ENCODE peak calls at places on chromosome 1, in nine cellular contexts. X is upper lobe of right lung, I is uterus, Q is HCT116, O is body of pancreas, L is OCI-LY7, K is cardiac fibroblast, J is fibroblast of lung, F is cardiac muscle cell. V is an unnamed sample.

GRCh38 chr1:8217011-8217711 is 100.8 kb upstream of the SLC45A1 start:
- DNase-seq in X (peak), F (peak), Q (no peak), I (peak), K (peak), O (peak), L (no peak), J (no peak), V (no peak)

GRCh38 chr1:19398309-19398760 is 86.2 kb downstream of the SLC66A1 start:
- DNase-seq in O (no peak), X (no peak), Q (no peak), I (peak), J (peak), L (no peak), K (peak), F (no peak), V (peak)

GRCh38 chr1:70503358-70503757 is 92.3 kb downstream of the CTH start:
- DNase-seq in X (no peak), Q (no peak), L (no peak), J (peak), F (no peak), I (no peak), K (no peak), O (no peak), V (peak)

GRCh38 chr1:3274972-3275371 is 179.5 kb upstream of the ARHGEF16 start:
- DNase-seq in F (no peak), J (no peak), Q (no peak), I (no peak), X (no peak), L (no peak), K (no peak), O (peak), V (no peak)

GRCh38 chr1:113515498-113515897 is 125.2 kb downstream of the MAGI3 start:
- DNase-seq in Q (no peak), I (no peak), K (no peak), J (no peak), L (no peak), X (no peak), O (no peak), F (no peak), V (peak)

GRCh38 chr1:151254217-151255213 is at the start of gene PSMD4:
- DNase-seq in O (peak), J (peak), L (peak), Q (peak), F (peak), I (peak), X (peak), K (peak), V (peak)

GRCh38 chr1:206792939-206793607 is 20.8 kb upstream of the IL10 start:
- DNase-seq in K (no peak), F (no peak), Q (no peak), J (peak), L (no peak), O (no peak), X (no peak), I (no peak), V (no peak)

GRCh38 chr1:234925440-234926251 is 203.0 kb downstream of the TOMM20 start:
- DNase-seq in X (no peak), Q (peak), L (peak), I (peak), F (no peak), K (peak), O (peak), J (peak), V (peak)

GRCh38 chr1:6460349-6461236 is 5.4 kb downstream of the TNFRSF25 start:
- DNase-seq in I (no peak), O (no peak), Q (no peak), L (no peak), X (no peak), J (no peak), K (no peak), F (no peak), V (peak)

GRCh38 chr1:221637641-221638041 is 104.2 kb downstream of the DUSP10 start:
- DNase-seq in K (peak), L (no peak), J (peak), O (no peak), I (no peak), X (no peak), F (peak), Q (no peak), V (peak)

GRCh38 chr1:223425550-223425949 is 32.3 kb downstream of the CCDC185 start:
- DNase-seq in O (no peak), F (no peak), I (no peak), J (no peak), X (no peak), L (no peak), Q (no peak), K (no peak), V (no peak)

GRCh38 chr1:64963466-64963865 is 2.9 kb downstream of the JAK1 start:
- DNase-seq in L (peak), F (no peak), K (no peak), Q (no peak), J (no peak), I (no peak), X (no peak), O (no peak), V (no peak)

GRCh38 chr1:64965239-64966157 is 851 bp downstream of the JAK1 start:
- DNase-seq in F (no peak), L (peak), J (peak), I (peak), K (peak), Q (no peak), O (peak), X (peak), V (peak)

GRCh38 chr1:64967381-64967780 is 1.0 kb upstream of the JAK1 start:
- DNase-seq in K (no peak), L (no peak), I (no peak), X (no peak), O (no peak), J (no peak), Q (no peak), F (peak), V (no peak)

GRCh38 chr1:64969305-64970066 is 3.1 kb upstream of the JAK1 start:
- DNase-seq in F (no peak), I (no peak), J (peak), O (no peak), X (no peak), L (no peak), K (peak), Q (no peak), V (peak)

GRCh38 chr1:64966158-64966963 is at the start of gene JAK1:
- DNase-seq in K (peak), I (peak), L (peak), J (peak), X (peak), Q (no peak), F (peak), O (peak), V (peak)
- TF ChIP-seq CTCF in K (no peak), I (no peak), L (no peak), J (no peak), X (no peak), Q (no peak), F (no peak), O (no peak), V (no peak)

DNA sequence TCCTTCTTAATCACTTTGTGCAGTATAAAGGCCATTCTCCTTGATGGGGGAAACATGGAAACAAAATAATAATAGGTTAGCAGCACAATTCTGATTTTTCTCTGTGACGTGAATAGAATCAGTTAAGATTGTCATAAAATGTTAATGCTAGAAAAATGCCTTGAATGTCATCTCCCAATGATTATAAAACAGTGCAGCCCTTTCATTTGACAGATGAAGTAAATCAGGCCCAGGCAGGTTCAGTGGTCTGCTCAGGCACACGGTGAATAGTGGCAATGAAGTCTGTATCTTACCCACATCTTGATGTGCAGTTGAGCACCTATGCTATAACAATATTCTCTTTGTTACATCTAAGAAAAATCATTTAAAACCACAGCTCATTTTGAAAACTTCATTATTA is 32.2 kb upstream of the ZNF281 start:
- DNase-seq in K (no peak), F (no peak), L (no peak), I (no peak), J (no peak), X (no peak), Q (no peak), O (no peak), V (no peak)
- H3K4me3 ChIP-seq in K (no peak), F (no peak), L (no peak), I (no peak), J (no peak), X (no peak), Q (no peak), O (no peak), V (no peak)

GRCh38 chr1:82565146-82565545 is 764.4 kb downstream of the ADGRL2 start:
- DNase-seq in K (peak), J (peak), O (no peak), X (no peak), I (no peak), L (no peak), F (no peak), Q (peak), V (peak)
- TF ChIP-seq CTCF in K (peak), J (peak), O (no peak), X (peak), I (no peak), L (no peak), F (peak), Q (no peak), V (peak)

GRCh38 chr1:54406339-54407181 is at the start of gene SSBP3:
- DNase-seq in X (peak), F (peak), K (peak), I (peak), J (peak), O (peak), Q (peak), L (peak), V (peak)

GRCh38 chr1:54407201-54407956 is 1.2 kb upstream of the SSBP3 start:
- DNase-seq in O (peak), F (peak), L (peak), J (peak), X (no peak), K (peak), I (peak), Q (peak), V (peak)

GRCh38 chr1:54409156-54410142 is 3.3 kb upstream of the SSBP3 start:
- DNase-seq in J (no peak), O (no peak), L (peak), Q (no peak), X (no peak), I (no peak), F (no peak), K (no peak), V (no peak)

GRCh38 chr1:54408701-54409066 is 2.5 kb upstream of the SSBP3 start:
- DNase-seq in I (no peak), L (no peak), F (no peak), J (no peak), Q (no peak), O (no peak), X (no peak), K (no peak), V (no peak)

DNA sequence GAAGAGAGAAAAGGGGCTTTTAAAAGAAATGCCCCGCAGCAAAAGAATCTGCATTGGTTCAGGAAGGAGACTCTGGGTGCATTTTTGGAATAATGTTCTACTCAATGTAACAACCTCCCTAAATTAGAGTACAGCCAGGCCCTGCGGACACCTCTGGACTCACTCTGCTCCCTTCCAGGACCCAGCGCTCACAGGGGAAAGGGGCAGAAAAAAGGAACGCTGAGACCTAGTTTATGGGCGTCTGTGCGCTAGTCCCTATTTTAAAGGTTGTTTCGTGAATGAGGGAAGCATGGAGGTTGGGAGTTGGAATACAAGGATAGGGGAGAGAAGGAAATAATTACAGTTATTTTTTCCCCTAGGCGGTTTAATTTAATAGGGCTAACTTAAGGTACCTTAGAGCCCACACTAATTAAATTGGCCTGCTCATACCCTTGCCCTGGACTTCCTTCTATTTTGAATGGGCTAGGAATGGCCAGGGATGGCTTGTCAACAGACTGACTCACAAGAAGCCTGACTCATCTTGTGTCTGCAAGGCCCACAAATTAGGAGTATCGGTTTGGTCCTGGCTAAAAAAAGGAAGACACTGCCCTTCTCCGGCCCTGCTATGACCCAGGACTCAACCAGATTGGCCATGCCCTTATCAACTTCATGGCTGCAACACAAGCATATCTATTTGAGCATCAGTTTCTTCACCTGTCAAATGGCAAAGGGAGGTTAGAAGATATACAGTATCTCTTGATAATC is 1.9 kb upstream of the SSBP3 start:
- DNase-seq in J (peak), K (peak), L (no peak), Q (peak), X (no peak), O (no peak), F (no peak), I (peak), V (peak)
- H3K4me3 ChIP-seq in J (no peak), K (no peak), L (peak), Q (peak), X (peak), O (no peak), F (no peak), I (no peak), V (no peak)

GRCh38 chr1:154622503-154623039 is 14.6 kb upstream of the ADAR start:
- DNase-seq in L (no peak), K (no peak), F (no peak), J (no peak), O (no peak), I (no peak), Q (no peak), X (no peak), V (no peak)

GRCh38 chr1:154627247-154628121 is 19.5 kb upstream of the ADAR start:
- DNase-seq in X (peak), J (peak), O (peak), I (peak), L (peak), K (peak), Q (peak), F (peak), V (peak)

GRCh38 chr1:154626456-154627246 is 18.7 kb upstream of the ADAR start:
- DNase-seq in F (peak), O (no peak), Q (no peak), L (peak), J (no peak), I (no peak), K (no peak), X (no peak), V (peak)

GRCh38 chr1:154623358-154623757 is 15.4 kb upstream of the ADAR start:
- DNase-seq in X (no peak), L (no peak), I (no peak), O (no peak), F (no peak), Q (no peak), J (no peak), K (no peak), V (no peak)

DNA sequence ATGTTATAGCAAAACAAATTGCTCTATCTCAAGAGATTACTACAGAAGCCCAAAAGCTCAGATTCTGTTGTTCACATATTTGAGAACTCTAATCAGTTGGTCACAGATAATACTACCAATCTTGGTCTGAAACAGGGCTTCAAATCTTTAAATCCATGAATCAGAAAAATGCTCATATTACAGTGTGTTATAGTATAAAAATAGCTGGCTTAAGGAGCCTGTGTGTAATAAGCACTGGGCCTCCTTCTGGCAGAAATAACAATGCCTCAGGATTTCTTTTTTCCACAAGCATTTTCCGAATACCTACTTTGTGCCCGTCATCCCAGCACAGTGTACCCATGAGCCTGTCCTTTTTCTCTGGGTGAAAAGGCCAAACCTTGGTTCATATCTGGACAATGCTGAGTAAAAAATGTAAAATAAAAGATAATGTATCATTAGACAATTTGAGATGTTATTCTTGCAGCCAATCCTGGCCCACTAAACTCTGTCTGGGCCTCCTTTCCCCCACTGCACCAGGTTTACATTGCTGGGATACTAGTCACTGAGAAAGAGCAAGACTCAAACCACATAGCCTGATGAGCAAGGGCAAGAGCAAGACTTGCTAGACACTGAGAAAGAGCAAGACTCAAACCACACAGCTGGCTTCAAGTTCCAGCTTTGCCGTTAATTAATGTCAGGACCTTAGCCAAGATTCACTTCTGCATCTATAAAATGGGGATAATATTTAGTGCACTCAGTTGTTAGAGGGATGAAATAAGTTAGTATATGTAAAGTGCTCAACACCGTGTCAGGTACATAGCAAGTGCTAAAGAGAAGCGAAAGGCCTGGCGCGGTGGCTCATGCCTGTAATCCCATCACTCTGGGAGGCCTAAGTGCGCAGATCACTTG is 17.0 kb upstream of the ADAR start:
- DNase-seq in O (no peak), Q (no peak), J (peak), F (no peak), K (peak), X (no peak), L (no peak), I (no peak), V (peak)
- TF ChIP-seq CTCF in O (no peak), Q (no peak), J (peak), F (no peak), K (no peak), X (no peak), L (no peak), I (no peak), V (peak)

DNA sequence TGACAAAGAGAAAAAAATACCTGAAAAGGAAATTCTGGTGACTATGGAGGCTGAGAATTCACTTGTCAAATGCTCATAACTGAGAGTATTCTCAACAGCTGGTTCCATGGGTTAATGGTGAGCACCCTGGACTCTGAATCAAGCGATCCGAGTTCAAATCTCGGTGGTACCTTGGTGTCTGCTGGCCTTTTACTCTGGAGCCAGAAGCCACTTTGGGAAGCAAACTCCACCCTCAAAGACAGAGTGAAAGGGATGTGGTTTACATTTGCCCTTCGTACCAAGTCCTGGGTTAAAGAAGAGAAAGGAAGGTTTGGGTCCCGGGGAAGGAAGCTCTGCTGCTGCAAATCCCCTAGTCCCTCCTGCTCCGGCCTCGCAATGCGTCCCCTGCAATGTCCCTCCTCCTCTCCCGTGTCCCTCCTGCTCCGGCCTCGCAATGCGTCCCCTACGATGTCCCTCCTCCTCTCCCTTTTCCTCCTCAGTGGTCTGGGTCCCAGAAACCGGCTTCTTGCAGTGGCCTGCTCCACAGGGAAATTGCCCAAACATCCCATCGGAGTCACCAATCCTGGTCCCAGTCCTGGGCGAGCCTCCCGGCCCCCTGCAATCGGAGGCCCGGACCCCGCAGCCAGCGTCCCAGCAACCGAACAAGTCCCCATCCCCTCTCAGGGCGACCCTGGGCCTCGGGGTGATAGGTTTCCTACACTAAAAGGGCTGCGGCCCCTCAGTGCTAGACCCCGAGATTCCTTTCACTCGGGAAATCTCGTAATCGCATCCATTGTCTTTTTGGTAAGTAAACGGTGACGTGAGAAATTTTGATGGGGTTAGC is 129.4 kb downstream of the PPIAL4G start:
- DNase-seq in I (no peak), J (peak), L (no peak), K (peak), O (no peak), X (no peak), F (no peak), Q (peak), V (peak)
- H3K4me3 ChIP-seq in I (no peak), J (no peak), L (no peak), K (peak), O (no peak), X (no peak), F (no peak), Q (no peak), V (peak)

DNA sequence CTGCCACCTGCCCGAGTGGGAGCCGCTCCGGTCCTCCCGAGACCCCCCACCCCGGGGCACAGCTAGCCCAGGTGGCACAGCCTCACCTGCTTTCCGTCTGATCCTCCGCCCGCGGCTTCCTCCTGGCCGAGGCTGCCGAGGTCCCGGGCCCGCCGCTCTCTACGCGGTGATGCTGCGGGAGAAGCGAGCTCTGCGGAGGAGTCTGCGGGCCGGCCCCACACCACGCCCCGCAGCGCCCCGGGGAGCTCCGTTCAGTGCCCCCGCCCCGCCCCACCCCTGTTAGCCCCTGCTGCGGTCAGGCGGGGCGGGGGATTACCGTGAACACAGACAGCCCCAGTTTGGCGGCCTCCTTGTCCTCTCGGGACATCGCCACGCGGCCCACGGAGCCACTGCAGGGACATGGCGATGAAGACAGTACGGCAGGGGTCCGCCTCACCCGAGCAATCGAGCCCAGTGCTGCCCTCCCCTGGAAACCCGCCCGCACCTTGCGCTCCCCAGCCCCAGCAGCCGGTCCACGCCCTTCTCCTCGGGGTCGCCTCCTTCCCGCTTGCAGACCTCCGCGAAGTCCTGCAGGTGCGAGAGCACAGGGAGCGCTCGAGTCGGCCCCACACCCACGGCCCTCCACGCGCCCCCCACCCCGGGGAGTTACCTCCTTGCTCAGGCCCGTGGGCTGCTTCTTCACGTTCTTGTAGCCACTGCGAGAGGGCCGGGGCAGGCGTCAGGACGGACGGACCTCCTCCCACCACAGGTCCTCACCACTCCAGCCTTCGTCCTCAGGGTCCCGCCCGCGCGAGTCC is 933 bp downstream of the C1orf35 start:
- DNase-seq in O (peak), X (peak), J (no peak), Q (no peak), L (peak), I (no peak), K (no peak), F (peak), V (peak)
- TF ChIP-seq CTCF in O (peak), X (peak), J (peak), Q (no peak), L (peak), I (no peak), K (peak), F (peak), V (peak)

GRCh38 chr1:230503741-230504140 is 77.6 kb upstream of the PGBD5 start:
- DNase-seq in X (no peak), J (no peak), F (no peak), Q (no peak), L (no peak), O (no peak), K (no peak), I (no peak), V (no peak)
- H3K4me3 ChIP-seq in X (no peak), J (no peak), F (no peak), Q (no peak), L (no peak), O (no peak), K (no peak), I (no peak), V (no peak)

V was measured in choroid plexus epithelial cell.